ENCODE peak calls at places on chromosomes 11 and 22, in four cellular contexts. M, B, V and R are unnamed samples.

GRCh38 chr11:9002920-9003572 is 755 bp downstream of the NRIP3 start:
- DNase-seq in M (no peak), B (no peak), V (no peak), R (no peak)

GRCh38 chr11:34606326-34607120 is 14.4 kb upstream of the EHF start:
- DNase-seq in M (no peak), B (no peak), V (no peak), R (no peak)

GRCh38 chr22:45029501-45029900 is 19.7 kb upstream of the PHF21B start:
- DNase-seq in M (no peak), B (no peak), V (no peak), R (no peak)

GRCh38 chr11:112694244-112694643 is 267.0 kb upstream of the NCAM1 start:
- DNase-seq in M (no peak), B (no peak), V (no peak), R (no peak)

GRCh38 chr11:125451400-125452124 is 44.5 kb downstream of the FEZ1 start:
- DNase-seq in M (peak; percentile 39), B (peak; percentile 43), V (peak; percentile 25), R (peak; percentile 53)

GRCh38 chr11:103959279-103959930 is 77.0 kb upstream of the DDI1 start:
- DNase-seq in M (no peak), B (no peak), V (peak; percentile 79), R (no peak)

GRCh38 chr11:67732045-67732787 is 57.8 kb upstream of the ALDH3B2 start:
- DNase-seq in M (no peak), B (no peak), V (no peak), R (peak; percentile 60)

GRCh38 chr11:44143987-44144909 is 48.8 kb downstream of the EXT2 start:
- DNase-seq in M (no peak), B (no peak), V (no peak), R (no peak)

GRCh38 chr11:36817336-36817965 is 219.4 kb upstream of the RAG2 start:
- DNase-seq in M (no peak), B (no peak), V (no peak), R (no peak)

GRCh38 chr11:12224537-12224893 is 114.1 kb downstream of the MICAL2 start:
- DNase-seq in M (peak; percentile 88), B (peak; percentile 90), V (peak; percentile 94), R (peak; percentile 58)

GRCh38 chr11:56207796-56208195 is 26.3 kb downstream of the OR5T2 start:
- DNase-seq in M (no peak), B (no peak), V (no peak), R (no peak)

GRCh38 chr22:47169801-47170140 is 407.3 kb downstream of the TBC1D22A start:
- DNase-seq in M (no peak), B (peak; percentile 18), V (no peak), R (peak; percentile 4)

GRCh38 chr22:21861856-21862255 is 5.6 kb downstream of the MAPK1 start:
- DNase-seq in M (no peak), B (no peak), V (no peak), R (no peak)

GRCh38 chr11:112162761-112163669 is 879 bp downstream of the IL18 start:
- DNase-seq in M (no peak), B (no peak), V (peak; percentile 42), R (no peak)

GRCh38 chr11:112770017-112770416 is 191.2 kb upstream of the NCAM1 start:
- DNase-seq in M (no peak), B (no peak), V (no peak), R (no peak)

GRCh38 chr11:95432714-95433503 is 201.9 kb upstream of the SESN3 start:
- DNase-seq in M (no peak), B (no peak), V (no peak), R (no peak)

GRCh38 chr11:61042961-61043540 is 59.2 kb upstream of the CD5 start:
- DNase-seq in M (no peak), B (no peak), V (no peak), R (no peak)

DNA sequence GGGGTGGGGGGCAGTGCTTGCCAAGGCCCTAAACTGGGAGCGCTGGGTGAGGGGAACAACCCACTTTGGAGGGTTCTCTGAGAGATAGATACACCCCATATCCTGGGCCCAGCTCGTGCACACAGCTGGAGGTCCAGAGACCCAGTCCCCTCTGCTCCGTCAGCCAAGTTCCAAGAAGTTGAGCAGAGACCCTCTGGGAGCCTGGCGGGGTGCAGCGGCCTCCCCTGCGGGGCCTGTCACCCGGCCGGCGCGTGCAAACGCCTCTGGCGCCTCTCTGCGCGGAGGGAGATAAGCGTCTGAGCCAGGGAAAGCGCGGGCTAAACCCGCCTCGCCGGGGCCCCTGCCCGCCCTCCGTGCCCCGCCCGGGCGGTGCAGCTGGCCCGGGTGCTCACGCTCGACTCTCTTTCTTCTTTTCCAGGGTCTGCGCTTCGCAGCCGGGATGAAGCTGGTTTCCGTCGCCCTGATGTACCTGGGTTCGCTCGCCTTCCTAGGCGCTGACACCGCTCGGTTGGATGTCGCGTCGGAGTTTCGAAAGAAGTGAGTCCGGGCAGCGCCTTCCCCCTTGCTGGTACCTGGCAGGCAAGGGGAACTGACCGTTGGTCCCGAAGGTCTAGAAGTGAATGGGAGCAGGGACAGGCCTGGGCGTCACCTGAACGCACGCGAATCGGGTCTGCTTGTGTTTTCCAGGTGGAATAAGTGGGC is 540 bp downstream of the ADM start:
- DNase-seq in M (peak; percentile 64), B (peak; percentile 49), V (peak; percentile 9), R (peak; percentile 49)
- TF ChIP-seq POLR2A in M (no peak), B (no peak), V (no peak), R (no peak)

DNA sequence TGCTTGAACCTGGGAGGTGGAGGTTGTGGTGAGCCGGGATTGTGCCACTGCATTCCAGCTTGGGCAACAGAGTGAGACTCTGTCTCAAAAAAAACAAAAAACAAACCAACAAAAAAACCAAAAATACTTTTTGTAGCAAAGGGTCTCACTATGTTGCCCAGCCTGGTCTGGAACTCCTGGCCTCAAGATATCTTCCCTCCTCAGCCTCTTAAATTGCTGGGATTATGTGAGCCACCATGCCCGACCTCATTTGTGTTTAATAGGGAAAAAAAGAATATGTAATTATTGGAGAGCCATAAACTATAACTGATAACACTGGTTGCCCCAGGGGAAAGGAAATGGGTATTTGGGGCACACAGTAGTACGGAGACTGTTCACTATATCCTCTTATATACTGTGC is 19.7 kb downstream of the UVRAG start:
- DNase-seq in M (no peak), B (no peak), V (no peak), R (no peak)
- H3K27ac ChIP-seq in M (no peak overlapping the region), B (no peak overlapping the region), V (no peak overlapping the region), R (no peak overlapping the region)

DNA sequence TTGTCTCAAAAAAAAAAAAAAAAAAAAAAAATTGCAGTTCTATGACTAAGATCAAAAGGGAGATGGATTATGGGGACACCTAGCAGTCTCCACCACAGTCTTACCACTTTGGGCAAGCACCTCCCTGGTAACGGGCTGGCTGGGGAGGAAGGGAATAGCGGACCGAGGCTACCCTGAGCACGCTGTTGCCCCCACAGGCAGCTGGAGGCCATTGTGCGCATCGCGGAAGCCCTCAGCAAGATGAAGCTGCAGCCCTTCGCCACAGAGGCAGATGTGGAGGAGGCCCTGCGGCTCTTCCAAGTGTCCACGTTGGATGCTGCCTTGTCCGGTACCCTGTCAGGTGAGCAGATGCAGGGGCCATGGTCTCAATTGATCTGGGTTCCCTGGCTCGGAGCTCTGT is 21.2 kb downstream of the MCM5 start:
- DNase-seq in M (no peak), B (no peak), V (no peak), R (no peak)
- H3K27me3 ChIP-seq in M (no peaks in the 10 kb centered on the region), B (no peaks in the 10 kb centered on the region), V (no peaks in the 10 kb centered on the region), R (no peaks in the 10 kb centered on the region)

GRCh38 chr11:130181295-130182272 is 22.0 kb downstream of the ST14 start:
- DNase-seq in M (peak; percentile 63), B (peak; percentile 56), V (peak; percentile 83), R (peak; percentile 75)
- TF ChIP-seq POLR2A in M (peak; percentile 16), B (no peak), V (no peak), R (peak; percentile 35)

GRCh38 chr11:93773601-93774200 is 10.4 kb upstream of the MED17 start:
- DNase-seq in M (no peak), B (no peak), V (no peak), R (no peak)

GRCh38 chr11:93772123-93772522 is 12.0 kb upstream of the MED17 start:
- DNase-seq in M (no peak), B (no peak), V (peak; percentile 32), R (no peak)

GRCh38 chr11:93773045-93773477 is 11.0 kb upstream of the MED17 start:
- DNase-seq in M (no peak), B (no peak), V (no peak), R (no peak)

GRCh38 chr11:93767018-93767417 is 17.1 kb upstream of the MED17 start:
- DNase-seq in M (no peak), B (peak; percentile 54), V (no peak), R (no peak)

GRCh38 chr11:93770160-93770559 is 13.9 kb upstream of the MED17 start:
- DNase-seq in M (no peak), B (no peak), V (no peak), R (no peak)
- H3K27ac ChIP-seq in M (no peak overlapping the region), B (no peak overlapping the region), V (no peak overlapping the region), R (no peak overlapping the region)